ENCODE peak calls at places on chromosomes 11 and 22, in ten cellular contexts. G, W, V, S, A, Z, E, P, D and Y are unnamed samples.

GRCh38 chr22:32836286-32836859 is 34.9 kb downstream of the TIMP3 start:
- DNase-seq in G (no peak), W (peak), V (peak), S (no peak), A (peak), Z (peak), E (no peak), P (no peak), D (no peak), Y (no peak)

GRCh38 chr11:2961080-2961479 is 31.0 kb downstream of the NAP1L4 start:
- DNase-seq in G (no peak), W (no peak), V (no peak), S (no peak), A (no peak), Z (no peak), E (no peak), P (no peak), D (no peak), Y (no peak)

GRCh38 chr11:31825453-31826391 is 14.6 kb upstream of the PAX6 start:
- DNase-seq in G (peak), W (no peak), V (no peak), S (peak), A (no peak), Z (no peak), E (no peak), P (no peak), D (no peak), Y (no peak)

GRCh38 chr11:46738887-46739286 is 19.9 kb downstream of the F2 start:
- DNase-seq in G (no peak), W (no peak), V (no peak), S (no peak), A (no peak), Z (no peak), E (no peak), P (no peak), D (no peak), Y (no peak)

GRCh38 chr22:45083659-45084305 is 74.0 kb upstream of the PHF21B start:
- DNase-seq in G (no peak), W (no peak), V (peak), S (no peak), A (peak), Z (peak), E (no peak), P (no peak), D (no peak), Y (no peak)

GRCh38 chr11:69657911-69658605 is 17.1 kb downstream of the LTO1 start:
- DNase-seq in G (no peak), W (no peak), V (no peak), S (peak), A (peak), Z (no peak), E (no peak), P (no peak), D (no peak), Y (no peak)

GRCh38 chr11:72430743-72431570 is 3.4 kb downstream of the CLPB start:
- DNase-seq in G (peak), W (peak), V (peak), S (peak), A (peak), Z (peak), E (no peak), P (peak), D (peak), Y (no peak)

GRCh38 chr11:124769804-124770774 is 8.0 kb upstream of the ESAM start:
- DNase-seq in G (no peak), W (no peak), V (no peak), S (no peak), A (peak), Z (peak), E (no peak), P (no peak), D (no peak), Y (no peak)

GRCh38 chr22:22342697-22343602 is 98.4 kb downstream of the VPREB1 start:
- DNase-seq in G (peak), W (no peak), V (peak), S (peak), A (no peak), Z (peak), E (no peak), P (peak), D (peak), Y (no peak)

GRCh38 chr22:24986816-24987215 is 34.3 kb downstream of the KIAA1671 start:
- DNase-seq in G (no peak), W (no peak), V (no peak), S (no peak), A (no peak), Z (no peak), E (no peak), P (no peak), D (no peak), Y (no peak)

GRCh38 chr22:45069925-45070324 is 60.1 kb upstream of the PHF21B start:
- DNase-seq in G (no peak), W (no peak), V (no peak), S (no peak), A (no peak), Z (no peak), E (no peak), P (no peak), D (no peak), Y (no peak)

GRCh38 chr22:49930596-49931412 is 12.4 kb downstream of the CRELD2 start:
- DNase-seq in G (peak), W (peak), V (peak), S (no peak), A (peak), Z (peak), E (no peak), P (no peak), D (peak), Y (peak)

GRCh38 chr11:95831198-95831883 is 41.0 kb downstream of the CEP57 start:
- DNase-seq in G (no peak), W (peak), V (peak), S (no peak), A (peak), Z (peak), E (peak), P (no peak), D (no peak), Y (peak)

GRCh38 chr22:50715250-50715649 is 22.8 kb upstream of the ACR start:
- DNase-seq in G (no peak), W (no peak), V (no peak), S (no peak), A (no peak), Z (no peak), E (no peak), P (no peak), D (no peak), Y (no peak)

GRCh38 chr11:30017467-30017895 is 651 bp upstream of the KCNA4 start:
- DNase-seq in G (no peak), W (no peak), V (no peak), S (peak), A (no peak), Z (no peak), E (no peak), P (no peak), D (no peak), Y (no peak)

GRCh38 chr22:37827056-37827455 is 3.9 kb downstream of the GALR3 start:
- DNase-seq in G (peak), W (no peak), V (peak), S (no peak), A (no peak), Z (no peak), E (no peak), P (no peak), D (no peak), Y (no peak)

GRCh38 chr11:122650619-122651018 is 4.9 kb upstream of the UBASH3B start:
- DNase-seq in G (no peak), W (no peak), V (no peak), S (no peak), A (no peak), Z (no peak), E (no peak), P (no peak), D (no peak), Y (no peak)

GRCh38 chr11:44110231-44110679 is 14.8 kb downstream of the EXT2 start:
- DNase-seq in G (peak), W (peak), V (peak), S (peak), A (peak), Z (peak), E (peak), P (peak), D (peak), Y (no peak)

GRCh38 chr22:45203150-45203974 is 37.3 kb downstream of the KIAA0930 start:
- DNase-seq in G (no peak), W (no peak), V (no peak), S (no peak), A (no peak), Z (no peak), E (no peak), P (no peak), D (no peak), Y (no peak)